ENCODE peak calls at places on chromosomes 7 and 10, in six cellular contexts. D is posterior vena cava; G is DMS79; S is activated T-helper 9 cell treated with anti-CD3 and anti-CD28 coated beads, Interleukin-2, amount 50 U/mL, for 16 hours; J is HTR-8/SVneo; Q is WTC11. C is an unnamed sample.

GRCh38 chr10:115572740-115573455 is 479.7 kb downstream of the ATRNL1 start:
- DNase-seq in S (no peak), Q (peak), D (no peak), G (no peak), J (no peak), C (no peak)

GRCh38 chr10:89481662-89482061 is 53.7 kb downstream of the SLC16A12 start:
- DNase-seq in D (no peak), S (no peak), Q (no peak), J (peak), G (no peak), C (no peak)

GRCh38 chr10:97109562-97109961 is 76.2 kb downstream of the SLIT1 start:
- DNase-seq in G (peak), D (no peak), J (no peak), S (no peak), Q (no peak), C (peak)

GRCh38 chr10:100518761-100519241 is 860 bp downstream of the SEC31B start:
- DNase-seq in Q (peak), G (peak), D (no peak), J (peak), S (peak), C (no peak)

GRCh38 chr7:30472771-30473392 is 5.7 kb downstream of the NOD1 start:
- DNase-seq in G (no peak), J (no peak), Q (no peak), S (no peak), D (no peak), C (no peak)

GRCh38 chr7:17401806-17402627 is 103.6 kb downstream of the AHR start:
- DNase-seq in J (no peak), D (no peak), Q (no peak), G (no peak), S (no peak), C (no peak)

GRCh38 chr10:1847361-1847760 is 110.0 kb upstream of the ADARB2 start:
- DNase-seq in G (no peak), J (no peak), Q (no peak), D (no peak), S (no peak), C (no peak)

GRCh38 chr10:104328916-104329710 is 9.2 kb downstream of the ITPRIP start:
- DNase-seq in J (peak), D (peak), G (no peak), Q (no peak), S (peak), C (no peak)

GRCh38 chr7:25857376-25858067 is 294.5 kb upstream of the NFE2L3 start:
- DNase-seq in Q (peak), G (peak), J (peak), S (no peak), D (no peak), C (peak)

GRCh38 chr10:101292194-101293006 is 61.6 kb upstream of the BTRC start:
- DNase-seq in Q (peak), D (no peak), J (peak), S (no peak), G (no peak), C (no peak)

GRCh38 chr10:132319853-132320669 is 11.9 kb upstream of the LRRC27 start:
- DNase-seq in S (peak), D (no peak), Q (no peak), G (no peak), J (peak), C (no peak)

GRCh38 chr7:92737706-92738105 is 98.7 kb downstream of the CDK6 start:
- DNase-seq in G (no peak), D (no peak), S (no peak), J (no peak), Q (no peak), C (no peak)

GRCh38 chr7:11835260-11835659 is 3.3 kb upstream of the THSD7A start:
- DNase-seq in D (no peak), J (no peak), Q (no peak), S (no peak), G (no peak), C (no peak)